ENCODE peak calls at places on chromosomes 11 and 22, in seven cellular contexts. Q, X, J, G, S, N and H are unnamed samples.

GRCh38 chr11:81255905-81256304 is 1477.8 kb downstream of the FAM181B start:
- DNase-seq in Q (no peak), X (no peak), J (no peak), G (no peak), S (no peak), N (no peak), H (no peak)

GRCh38 chr11:2740275-2740940 is 40.6 kb upstream of the KCNQ1OT1 start:
- DNase-seq in Q (no peak), X (no peak), J (no peak), G (no peak), S (no peak), N (no peak), H (no peak)

GRCh38 chr11:70233511-70233919 is 30.4 kb downstream of the FADD start:
- DNase-seq in Q (peak; percentile 44), X (no peak), J (no peak), G (peak; percentile 29), S (no peak), N (peak; percentile 46), H (peak; percentile 79)

GRCh38 chr11:2814751-2815150 is 70.8 kb downstream of the CDKN1C start:
- DNase-seq in Q (no peak), X (no peak), J (no peak), G (no peak), S (no peak), N (no peak), H (no peak)

GRCh38 chr22:19896665-19897355 is 42.1 kb upstream of the GNB1L start:
- DNase-seq in Q (no peak), X (peak; percentile 81), J (no peak), G (no peak), S (no peak), N (no peak), H (no peak)

GRCh38 chr22:31538815-31539214 is 42.5 kb downstream of the SFI1 start:
- DNase-seq in Q (no peak), X (no peak), J (no peak), G (no peak), S (no peak), N (peak; percentile 52), H (no peak)

GRCh38 chr22:42688241-42688913 is 32.3 kb downstream of the A4GALT start:
- DNase-seq in Q (peak; percentile 96), X (peak; percentile 45), J (no peak), G (peak; percentile 60), S (no peak), N (no peak), H (peak; percentile 51)

GRCh38 chr11:57324154-57324885 is 432 bp downstream of the TNKS1BP1 start:
- DNase-seq in Q (peak; percentile 19), X (peak; percentile 94), J (no peak), G (no peak), S (no peak), N (peak; percentile 57), H (peak; percentile 51)

GRCh38 chr11:116413861-116414260 is 358.9 kb downstream of the BUD13 start:
- DNase-seq in Q (no peak), X (no peak), J (no peak), G (no peak), S (no peak), N (no peak), H (no peak)

GRCh38 chr22:35582861-35583670 is 34.1 kb downstream of the MB start:
- DNase-seq in Q (peak; percentile 45), X (peak; percentile 88), J (peak; percentile 34), G (no peak), S (peak; percentile 32), N (peak; percentile 88), H (peak; percentile 63)

GRCh38 chr22:47918276-47918928 is 1156.0 kb downstream of the TBC1D22A start:
- DNase-seq in Q (no peak), X (no peak), J (peak; percentile 19), G (no peak), S (no peak), N (peak; percentile 34), H (no peak)

GRCh38 chr11:96242191-96242845 is 100.7 kb downstream of the MAML2 start:
- DNase-seq in Q (no peak), X (no peak), J (no peak), G (no peak), S (no peak), N (no peak), H (no peak)

GRCh38 chr11:34261095-34261494 is 96.7 kb downstream of the ABTB2 start:
- DNase-seq in Q (no peak), X (no peak), J (no peak), G (no peak), S (no peak), N (no peak), H (no peak)